ENCODE peak calls at places on chromosomes 3 and 15, in six cellular contexts. C is endothelial cell of umbilical vein, X is A549, I is HepG2, W is K562, N is GM12878. H is an unnamed sample.

GRCh38 chr15:29568840-29569532 is 253.3 kb downstream of the TJP1 start:
- DNase-seq in C (no peak), X (peak), I (peak), W (no peak), N (no peak), H (peak)

GRCh38 chr3:40079845-40080240 is 229.7 kb upstream of the EIF1B start:
- DNase-seq in C (peak), X (no peak), I (no peak), W (no peak), N (no peak), H (no peak)

GRCh38 chr15:28885630-28886430 is at the start of gene APBA2:
- DNase-seq in C (no peak), X (peak), I (no peak), W (peak), N (no peak), H (peak)

GRCh38 chr3:44862221-44862637 is 517 bp downstream of the TMEM42 start:
- DNase-seq in C (peak), X (peak), I (peak), W (no peak), N (no peak), H (peak)

GRCh38 chr3:71784201-71784913 is 591 bp downstream of the PROK2 start:
- DNase-seq in C (no peak), X (no peak), I (no peak), W (no peak), N (no peak), H (peak)

GRCh38 chr3:24129549-24129948 is 184.5 kb downstream of the NR1D2 start:
- DNase-seq in C (no peak), X (no peak), I (no peak), W (no peak), N (no peak), H (no peak)

GRCh38 chr3:10012106-10012505 is 14.1 kb upstream of the FANCD2 start:
- DNase-seq in C (no peak), X (no peak), I (no peak), W (no peak), N (no peak), H (no peak)

GRCh38 chr3:34780973-34781372 is 858.4 kb upstream of the ARPP21 start:
- DNase-seq in C (no peak), X (no peak), I (no peak), W (no peak), N (no peak), H (no peak)

GRCh38 chr3:109900774-109901173 is 563.4 kb upstream of the DPPA4 start:
- DNase-seq in C (no peak), X (no peak), I (no peak), W (no peak), N (no peak), H (no peak)

GRCh38 chr3:111351334-111351733 is 190.7 kb upstream of the CD96 start:
- DNase-seq in C (no peak), X (no peak), I (no peak), W (no peak), N (no peak), H (no peak)

GRCh38 chr3:30776186-30776815 is 118.2 kb downstream of the GADL1 start:
- DNase-seq in C (no peak), X (no peak), I (no peak), W (no peak), N (no peak), H (no peak)

GRCh38 chr3:128559486-128560225 is 66.7 kb upstream of the GATA2 start:
- DNase-seq in C (peak), X (peak), I (no peak), W (no peak), N (no peak), H (no peak)

GRCh38 chr15:91793771-91794170 is 59.7 kb upstream of the SLCO3A1 start:
- DNase-seq in C (no peak), X (no peak), I (no peak), W (no peak), N (no peak), H (no peak)

GRCh38 chr15:42491540-42492225 is 742 bp upstream of the ZNF106 start:
- DNase-seq in C (no peak), X (peak), I (peak), W (peak), N (no peak), H (no peak)

GRCh38 chr3:12979151-12979946 is 93.9 kb downstream of the IQSEC1 start:
- DNase-seq in C (no peak), X (no peak), I (no peak), W (no peak), N (no peak), H (no peak)

GRCh38 chr15:81809543-81809942 is 236.3 kb downstream of the MEX3B start:
- DNase-seq in C (peak), X (peak), I (peak), W (no peak), N (no peak), H (peak)

GRCh38 chr3:172201136-172201989 is 162.0 kb downstream of the FNDC3B start:
- DNase-seq in C (peak), X (peak), I (no peak), W (peak), N (no peak), H (no peak)

GRCh38 chr3:150635526-150635925 is 32.4 kb downstream of the SELENOT start:
- DNase-seq in C (peak), X (no peak), I (no peak), W (no peak), N (peak), H (peak)

GRCh38 chr3:123096126-123096525 is 29.3 kb downstream of the PDIA5 start:
- DNase-seq in C (no peak), X (no peak), I (no peak), W (no peak), N (no peak), H (no peak)

GRCh38 chr3:74267583-74268184 is 346.8 kb downstream of the CNTN3 start:
- DNase-seq in C (peak), X (peak), I (peak), W (peak), N (no peak), H (peak)

GRCh38 chr15:50164458-50164857 is 17.5 kb upstream of the SLC27A2 start:
- DNase-seq in C (no peak), X (peak), I (peak), W (no peak), N (no peak), H (no peak)

GRCh38 chr3:31882895-31883294 is 98.2 kb downstream of the OSBPL10 start:
- DNase-seq in C (no peak), X (no peak), I (no peak), W (no peak), N (no peak), H (no peak)

GRCh38 chr15:60585743-60586708 is 107.1 kb upstream of the ICE2 start:
- DNase-seq in C (peak), X (peak), I (peak), W (peak), N (no peak), H (peak)

GRCh38 chr3:109050591-109051167 is 67.3 kb downstream of the MORC1 start:
- DNase-seq in C (peak), X (peak), I (peak), W (peak), N (no peak), H (peak)

GRCh38 chr3:153614563-153614962 is 452.5 kb downstream of the RAP2B start:
- DNase-seq in C (peak), X (peak), I (no peak), W (no peak), N (no peak), H (no peak)

GRCh38 chr3:60542981-60543380 is 708.3 kb downstream of the FHIT start:
- DNase-seq in C (no peak), X (no peak), I (no peak), W (no peak), N (no peak), H (no peak)

GRCh38 chr15:64288577-64288976 is 67.4 kb downstream of the CSNK1G1 start:
- DNase-seq in C (peak), X (no peak), I (no peak), W (no peak), N (no peak), H (no peak)

GRCh38 chr15:42324308-42324707 is 35.0 kb upstream of the CAPN3 start:
- DNase-seq in C (peak), X (no peak), I (no peak), W (no peak), N (no peak), H (no peak)

GRCh38 chr15:33149919-33150318 is 44.6 kb downstream of the FMN1 start:
- DNase-seq in C (no peak), X (no peak), I (no peak), W (no peak), N (no peak), H (no peak)

GRCh38 chr3:52244061-52244628 is 1.4 kb upstream of the PPM1M start:
- DNase-seq in C (peak), X (no peak), I (no peak), W (no peak), N (peak), H (peak)

GRCh38 chr3:4977889-4978258 is 1.4 kb upstream of the BHLHE40 start:
- DNase-seq in C (no peak), X (no peak), I (no peak), W (no peak), N (no peak), H (no peak)
- TF ChIP-seq POLR2A in C (no peak), X (no peak), I (no peak), W (no peak), N (no peak), H (no peak)

GRCh38 chr3:174329321-174329720 is 529.8 kb upstream of the NAALADL2 start:
- DNase-seq in C (no peak), X (no peak), I (no peak), W (no peak), N (no peak), H (no peak)
- TF ChIP-seq MYC in C (no peak), X (no peak), I (no peak), W (no peak), N (no peak), H (no peak)

GRCh38 chr15:83462026-83462425 is 14.9 kb downstream of the SH3GL3 start:
- DNase-seq in C (no peak), X (no peak), I (no peak), W (no peak), N (no peak), H (no peak)

GRCh38 chr15:83462953-83463433 is 15.9 kb downstream of the SH3GL3 start:
- DNase-seq in C (no peak), X (no peak), I (no peak), W (peak), N (no peak), H (no peak)

GRCh38 chr15:83457149-83457548 is 10.0 kb downstream of the SH3GL3 start:
- DNase-seq in C (no peak), X (no peak), I (no peak), W (no peak), N (no peak), H (no peak)

GRCh38 chr15:83458396-83458795 is 11.3 kb downstream of the SH3GL3 start:
- DNase-seq in C (no peak), X (no peak), I (no peak), W (no peak), N (no peak), H (no peak)
- TF ChIP-seq MAX in C (no peak), X (no peak), I (no peak), W (no peak), N (no peak), H (no peak)

GRCh38 chr15:94229591-94230365 is 1.6 kb upstream of the MCTP2 start:
- DNase-seq in C (no peak), X (no peak), I (no peak), W (no peak), N (peak), H (peak)

GRCh38 chr15:94232107-94232506 is 746 bp downstream of the MCTP2 start:
- DNase-seq in C (no peak), X (no peak), I (no peak), W (no peak), N (peak), H (peak)

GRCh38 chr15:94230436-94230885 is 900 bp upstream of the MCTP2 start:
- DNase-seq in C (no peak), X (no peak), I (no peak), W (no peak), N (no peak), H (peak)

GRCh38 chr15:94231728-94232086 is 346 bp downstream of the MCTP2 start:
- DNase-seq in C (no peak), X (no peak), I (peak), W (no peak), N (no peak), H (peak)

DNA sequence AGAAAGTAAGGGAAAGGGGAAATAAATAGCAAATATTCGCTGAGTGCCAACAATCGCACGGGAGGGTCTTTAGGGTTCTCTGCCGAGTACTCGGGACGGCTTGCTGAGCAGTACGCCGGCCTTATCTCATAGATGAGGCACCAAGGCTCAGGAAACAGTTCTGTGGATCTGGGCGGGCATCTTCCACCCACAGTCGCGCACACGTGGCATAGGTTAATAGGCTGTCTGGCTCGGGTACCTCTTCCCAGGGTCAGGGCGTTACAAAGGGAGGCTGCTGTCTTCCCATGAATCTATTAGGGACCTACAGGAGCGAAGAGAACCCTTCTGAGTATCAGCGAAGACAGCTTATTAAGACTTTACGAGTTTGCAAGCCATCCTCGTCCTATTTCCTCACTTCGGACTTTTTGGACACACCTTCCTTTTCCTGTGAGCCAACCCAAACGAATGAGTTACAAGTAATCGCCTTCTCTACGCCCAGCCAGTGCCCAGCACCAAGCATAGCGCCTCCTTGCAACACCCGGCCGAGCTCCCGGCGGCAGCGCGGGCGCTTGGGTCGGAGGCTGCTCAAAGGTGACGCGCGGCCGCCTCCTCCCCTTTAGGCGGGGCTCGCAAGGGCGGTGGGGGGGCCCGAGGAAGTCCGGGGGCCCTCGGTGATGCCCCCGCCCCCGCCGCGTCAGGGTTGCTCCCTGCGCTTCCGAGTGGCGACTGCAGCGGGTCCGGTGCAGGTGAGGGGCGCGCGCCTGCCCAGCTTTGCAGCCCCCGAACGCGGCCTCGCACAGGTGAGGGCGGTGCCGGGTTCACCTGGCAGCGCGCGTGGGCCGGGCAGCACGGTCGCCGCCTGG is at the start of gene MCTP2:
- DNase-seq in C (peak), X (peak), I (peak), W (no peak), N (peak), H (peak)
- TF ChIP-seq POLR2A in C (no peak), X (no peak), I (peak), W (no peak), N (peak), H (no peak)

DNA sequence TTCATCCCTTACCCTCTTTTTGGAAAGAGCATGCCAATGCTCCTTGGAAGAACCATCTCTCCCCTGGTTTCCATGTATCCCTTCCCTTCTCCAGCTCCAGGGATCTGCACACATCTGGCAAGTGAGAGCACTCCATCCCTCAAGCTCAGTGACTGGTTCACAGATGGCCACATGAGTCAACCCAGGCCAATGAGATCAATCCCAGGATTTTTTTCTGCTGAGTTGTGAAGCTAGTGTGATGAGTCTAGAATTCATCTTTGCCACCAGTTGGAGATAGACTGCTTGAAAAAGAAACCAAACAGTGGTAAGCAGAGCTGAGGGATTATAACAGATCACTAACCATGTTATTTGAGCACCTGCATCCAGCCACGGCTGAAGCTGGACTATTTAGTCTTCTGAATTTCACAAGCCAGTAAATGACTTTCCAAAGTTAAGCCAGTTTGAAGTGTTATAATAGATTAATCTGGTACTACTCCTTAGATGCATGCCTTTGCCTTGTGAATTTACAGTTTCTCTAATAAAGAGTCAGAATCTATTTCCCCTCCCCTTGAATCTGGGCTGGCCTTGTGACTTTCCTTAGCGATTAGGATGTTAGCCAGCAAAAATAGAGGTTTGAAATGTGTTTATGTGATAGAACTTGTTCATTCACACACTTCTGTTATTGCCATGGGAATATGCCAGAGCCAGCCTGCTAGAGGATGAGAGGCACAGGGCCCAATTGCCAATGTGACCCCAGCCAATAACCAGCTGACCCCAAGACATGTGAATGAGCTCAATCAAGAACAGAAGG is 159.8 kb downstream of the WNT5A start:
- DNase-seq in C (no peak), X (no peak), I (no peak), W (no peak), N (no peak), H (no peak)
- TF ChIP-seq MYC in C (no peak), X (no peak), I (no peak), W (no peak), N (no peak), H (no peak)